ENCODE peak calls at places on chromosomes 2 and 18, in eight cellular contexts. E is progenitor cell of endocrine pancreas, D is AG04449, U is DND-41, B is endothelial cell, X is bronchial epithelial cell, L is dorsolateral prefrontal cortex, M is chondrocyte. R is an unnamed sample.
A peak's percentile ranks its signal among the peaks of the same experiment; 100 is the strongest.

GRCh38 chr2:45825001-45825651 is 173.7 kb downstream of the PRKCE start:
- DNase-seq in M (no peak), L (no peak), E (no peak), D (no peak), X (no peak), B (no peak), U (peak; percentile 27), R (no peak)

GRCh38 chr2:45005261-45006002 is 3.8 kb downstream of the SIX2 start:
- DNase-seq in U (no peak), X (no peak), M (no peak), B (no peak), L (no peak), E (no peak), D (no peak), R (no peak)

GRCh38 chr18:78697446-78697845 is 282.2 kb upstream of the SALL3 start:
- DNase-seq in L (no peak), D (no peak), B (no peak), M (no peak), U (no peak), E (no peak), X (no peak), R (no peak)

GRCh38 chr2:118443596-118443995 is 355.3 kb downstream of the INSIG2 start:
- DNase-seq in L (no peak), X (peak; percentile 64), U (no peak), B (no peak), M (no peak), E (no peak), D (peak; percentile 45), R (peak; percentile 32)

GRCh38 chr2:144708641-144709040 is 188.7 kb upstream of the ZEB2 start:
- DNase-seq in D (no peak), B (no peak), U (no peak), X (no peak), L (no peak), M (no peak), E (no peak), R (no peak)

GRCh38 chr2:64374686-64375085 is 79.3 kb upstream of the LGALSL start:
- DNase-seq in M (no peak), U (no peak), B (no peak), L (no peak), X (peak; percentile 39), D (no peak), E (no peak), R (peak; percentile 60)

GRCh38 chr18:7978834-7979233 is 411.7 kb downstream of the PTPRM start:
- DNase-seq in E (no peak), M (no peak), B (no peak), X (no peak), D (no peak), U (no peak), L (no peak), R (no peak)

GRCh38 chr18:28504100-28504499 is 327.2 kb upstream of the CDH2 start:
- DNase-seq in X (no peak), D (no peak), E (no peak), B (no peak), U (no peak), L (no peak), M (no peak), R (peak; percentile 1)

GRCh38 chr2:24424387-24424786 is 64.1 kb upstream of the ITSN2 start:
- DNase-seq in D (no peak), E (no peak), M (no peak), U (no peak), L (no peak), X (no peak), B (no peak), R (no peak)

GRCh38 chr2:112074506-112074905 is 19.4 kb downstream of the TMEM87B start:
- DNase-seq in B (no peak), D (no peak), L (no peak), M (no peak), X (no peak), E (no peak), U (no peak), R (no peak)

GRCh38 chr2:54471221-54471711 is 15.1 kb downstream of the SPTBN1 start:
- DNase-seq in B (no peak), M (no peak), E (no peak), X (peak; percentile 36), U (no peak), L (no peak), D (peak; percentile 52), R (peak; percentile 40)

GRCh38 chr2:218806346-218806978 is 24.5 kb downstream of the CYP27A1 start:
- DNase-seq in M (no peak), X (peak; percentile 88), E (no peak), B (no peak), D (peak; percentile 99), U (peak; percentile 45), L (no peak), R (peak; percentile 89)

GRCh38 chr18:777021-777420 is 35.0 kb downstream of the YES1 start:
- DNase-seq in L (no peak), D (no peak), M (no peak), X (peak; percentile 4), B (no peak), E (no peak), U (no peak), R (peak; percentile 23)

GRCh38 chr18:39846277-39846676 is 2108.8 kb upstream of the PIK3C3 start:
- DNase-seq in B (no peak), X (no peak), M (no peak), L (no peak), D (no peak), U (no peak), E (no peak), R (no peak)

GRCh38 chr2:96856776-96857673 is 791 bp downstream of the ANKRD39 start:
- DNase-seq in D (no peak), X (no peak), L (no peak), U (peak; percentile 65), M (no peak), B (no peak), E (no peak), R (no peak)

GRCh38 chr2:86800856-86801567 is 10.3 kb upstream of the CD8A start:
- DNase-seq in X (peak; percentile 18), U (no peak), L (no peak), B (no peak), D (no peak), M (no peak), E (no peak), R (peak; percentile 53)

GRCh38 chr2:143425896-143426295 is 296.7 kb downstream of the ARHGAP15 start:
- DNase-seq in D (no peak), U (no peak), B (no peak), X (no peak), L (no peak), M (no peak), E (no peak), R (no peak)

GRCh38 chr2:10448208-10448645 is at the start of gene ODC1:
- DNase-seq in L (peak; percentile 89), X (peak; percentile 53), E (peak; percentile 99), M (peak; percentile 96), U (peak; percentile 98), D (peak; percentile 31), B (peak; percentile 76), R (peak; percentile 83)

GRCh38 chr2:76446872-76447271 is 736.2 kb upstream of the GCFC2 start:
- DNase-seq in X (no peak), L (no peak), D (no peak), U (no peak), M (no peak), B (no peak), E (no peak), R (no peak)
- TF ChIP-seq CTCF in X (no peak), L (no peak), D (no peak), U (no peak), M (no peak), B (no peak), E (no peak), R (no peak)

GRCh38 chr2:129748653-129749052 is 230.8 kb upstream of the RAB6C start:
- DNase-seq in X (peak; percentile 69), B (no peak), M (no peak), E (no peak), L (no peak), D (no peak), U (peak; percentile 40), R (peak; percentile 34)
- TF ChIP-seq CTCF in X (peak; percentile 70), B (no peak), M (no peak), E (peak; percentile 60), L (no peak), D (no peak), U (peak; percentile 59), R (peak; percentile 66)

GRCh38 chr2:48512071-48512470 is 17.9 kb upstream of the STON1 start:
- DNase-seq in U (no peak), X (no peak), D (no peak), E (no peak), M (no peak), L (no peak), B (no peak), R (no peak)

GRCh38 chr2:48512586-48512985 is 17.4 kb upstream of the STON1 start:
- DNase-seq in D (no peak), E (no peak), U (no peak), L (no peak), M (no peak), B (no peak), X (no peak), R (no peak)

GRCh38 chr2:48514591-48514990 is 15.4 kb upstream of the STON1 start:
- DNase-seq in U (no peak), L (no peak), D (no peak), X (no peak), M (no peak), E (no peak), B (no peak), R (no peak)

GRCh38 chr2:48519608-48520007 is 10.3 kb upstream of the STON1 start:
- DNase-seq in D (no peak), X (no peak), E (no peak), L (no peak), U (no peak), M (no peak), B (no peak), R (no peak)

DNA sequence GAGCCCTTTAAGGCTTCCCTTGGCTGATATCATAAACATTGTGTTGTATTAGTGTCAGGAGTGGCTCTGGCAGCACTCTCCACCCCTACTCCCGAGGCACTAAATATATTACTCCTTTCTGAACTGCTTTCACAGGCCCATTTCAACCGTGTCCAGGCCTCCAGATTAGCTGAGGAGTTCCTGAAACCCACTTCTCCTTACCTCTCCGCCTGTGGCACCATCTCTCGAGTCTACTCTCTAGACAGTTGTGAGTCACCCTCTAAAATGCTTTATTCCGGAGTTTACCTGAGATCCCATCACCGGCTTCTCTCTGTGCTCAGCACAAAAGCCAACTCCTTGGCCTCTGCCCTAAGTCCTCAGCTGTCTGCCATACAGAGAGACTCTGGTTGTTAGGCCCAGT is 14.4 kb upstream of the STON1 start:
- DNase-seq in E (no peak), X (no peak), B (no peak), D (no peak), L (no peak), M (no peak), U (no peak), R (no peak)
- TF ChIP-seq CTCF in E (no peak), X (no peak), B (no peak), D (no peak), L (no peak), M (no peak), U (no peak), R (no peak)

DNA sequence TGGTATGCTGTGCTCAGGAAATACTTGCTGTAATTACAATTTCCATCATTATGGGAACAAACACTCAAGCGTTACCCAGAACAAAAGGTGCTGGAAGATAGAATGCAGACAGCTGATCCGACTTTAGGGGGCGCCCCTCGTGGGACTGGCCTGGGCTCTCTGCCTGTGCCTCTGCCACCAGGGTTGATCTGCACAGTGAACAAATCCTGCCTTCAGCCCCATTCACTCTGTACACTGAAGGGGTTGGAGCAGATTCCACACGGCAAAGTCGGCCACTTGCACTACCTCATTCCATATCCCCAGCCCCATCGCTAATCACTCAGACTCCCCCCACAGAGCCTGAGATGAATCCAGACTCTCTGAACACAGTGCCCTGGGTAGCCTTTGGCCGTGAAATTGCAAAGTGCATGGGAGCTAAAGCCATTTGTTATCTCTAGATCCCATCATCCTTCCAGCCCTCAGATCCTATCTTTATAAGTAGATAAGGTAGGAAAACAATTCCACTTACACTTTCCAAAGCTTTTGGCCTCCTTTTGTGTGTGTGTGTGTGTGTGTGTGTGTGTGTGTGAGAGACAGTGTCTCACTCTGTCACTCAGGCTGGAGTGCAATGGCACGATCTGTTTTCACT is 69.3 kb downstream of the INPP5D start:
- DNase-seq in X (no peak), L (no peak), E (no peak), D (no peak), U (no peak), B (peak; percentile 41), M (no peak), R (no peak)
- TF ChIP-seq CTCF in X (peak; percentile 18), L (no peak), E (peak; percentile 51), D (no peak), U (peak; percentile 27), B (peak; percentile 35), M (peak; percentile 46), R (no peak)